ENCODE peak calls at places on chromosomes 1 and 21, in ten cellular contexts. D is heart right ventricle; K is GM13976; G is stimulated activated CD4-positive, alpha-beta T cell treated with anti-CD3 and anti-CD28 coated beads, Interleukin-4, amount 100 ng/mL, for 48 hours; Z is T-cell; O is T-helper 22 cell; S is dermis blood vessel endothelial cell; J is stimulated activated CD8-positive, alpha-beta memory T cell treated with anti-CD3 and anti-CD28 coated beads, Interleukin-15, amount 100 ng/mL, for 24 hours; F is CD8-positive, alpha-beta memory T cell; W is LHCN-M2. B is an unnamed sample.

GRCh38 chr1:153535664-153536585 is at the start of gene S100A6:
- DNase-seq in O (peak; percentile 80), F (peak; percentile 85), J (peak; percentile 60), K (peak; percentile 72), G (peak; percentile 63), Z (peak; percentile 87), W (peak; percentile 96), S (peak; percentile 79), D (peak; percentile 87), B (no peak)

GRCh38 chr21:42392731-42393442 is 3.0 kb downstream of the TMPRSS3 start:
- DNase-seq in K (no peak), Z (peak; percentile 47), D (no peak), G (no peak), W (no peak), J (no peak), F (no peak), O (no peak), S (peak; percentile 78), B (no peak)

GRCh38 chr1:175818929-175819328 is 75.5 kb upstream of the TNR start:
- DNase-seq in J (no peak), K (no peak), Z (no peak), D (no peak), G (no peak), S (no peak), O (no peak), F (no peak), W (no peak), B (no peak)

GRCh38 chr1:204894031-204894430 is 23.4 kb downstream of the NFASC start:
- DNase-seq in G (no peak), D (no peak), J (no peak), S (no peak), F (no peak), W (no peak), Z (no peak), O (no peak), K (no peak), B (no peak)

GRCh38 chr1:92134331-92134730 is 54.2 kb downstream of the BTBD8 start:
- DNase-seq in J (no peak), D (no peak), S (no peak), K (no peak), O (no peak), G (no peak), F (no peak), Z (no peak), W (no peak), B (no peak)

GRCh38 chr1:172914517-172915144 is 136.1 kb downstream of the TNFSF18 start:
- DNase-seq in K (no peak), G (no peak), W (peak; percentile 43), S (peak; percentile 85), Z (no peak), O (no peak), D (no peak), F (no peak), J (no peak), B (no peak)

GRCh38 chr21:31396399-31396798 is 52.3 kb upstream of the TIAM1 start:
- DNase-seq in S (no peak), F (no peak), D (no peak), O (no peak), Z (no peak), J (no peak), W (no peak), K (no peak), G (no peak), B (no peak)

GRCh38 chr1:244400974-244401373 is 50.7 kb downstream of the ADSS2 start:
- DNase-seq in Z (no peak), J (no peak), G (no peak), D (no peak), K (no peak), O (no peak), F (no peak), W (no peak), S (no peak), B (no peak)

GRCh38 chr1:33714421-33714820 is 149.5 kb upstream of the HMGB4 start:
- DNase-seq in O (no peak), J (no peak), D (no peak), K (no peak), G (no peak), F (no peak), Z (no peak), S (no peak), W (no peak), B (no peak)

GRCh38 chr1:234659538-234659937 is 49.6 kb upstream of the IRF2BP2 start:
- DNase-seq in J (no peak), D (no peak), F (no peak), K (no peak), O (no peak), W (peak; percentile 85), S (peak; percentile 79), G (no peak), Z (no peak), B (no peak)

GRCh38 chr1:5455651-5456050 is 536.6 kb downstream of the NPHP4 start:
- DNase-seq in J (no peak), W (no peak), D (no peak), Z (no peak), O (no peak), F (no peak), K (no peak), G (no peak), S (no peak), B (no peak)

GRCh38 chr21:37484535-37485474 is 118.2 kb downstream of the DYRK1A start:
- DNase-seq in W (no peak), D (no peak), F (no peak), Z (no peak), S (no peak), J (no peak), O (no peak), G (no peak), K (no peak), B (no peak)

GRCh38 chr1:77888071-77888428 is 374 bp upstream of the NEXN start:
- DNase-seq in S (peak; percentile 69), O (no peak), Z (no peak), G (no peak), J (no peak), F (no peak), K (peak; percentile 35), D (peak; percentile 67), W (peak; percentile 78), B (no peak)

GRCh38 chr1:15937706-15938168 is 38.2 kb downstream of the ZBTB17 start:
- DNase-seq in K (peak; percentile 23), J (no peak), S (peak; percentile 85), D (no peak), W (peak; percentile 61), G (no peak), O (no peak), Z (no peak), F (no peak), B (no peak)

GRCh38 chr1:214573386-214574358 is 22.3 kb upstream of the PTPN14 start:
- DNase-seq in D (no peak), S (peak; percentile 43), Z (no peak), G (no peak), K (no peak), O (no peak), J (no peak), W (no peak), F (no peak), B (no peak)

GRCh38 chr1:214928574-214928973 is 154.0 kb upstream of the KCNK2 start:
- DNase-seq in O (no peak), W (no peak), K (no peak), F (no peak), Z (no peak), D (no peak), S (no peak), G (no peak), J (no peak), B (no peak)

GRCh38 chr1:53804791-53805505 is 33.1 kb downstream of the NDC1 start:
- DNase-seq in F (no peak), K (no peak), S (no peak), J (no peak), O (no peak), W (peak; percentile 27), G (no peak), Z (no peak), D (no peak), B (no peak)

GRCh38 chr1:207822602-207823451 is 71.0 kb downstream of the CD46 start:
- DNase-seq in G (peak; percentile 43), W (peak; percentile 43), O (peak; percentile 45), Z (peak; percentile 87), J (no peak), K (peak; percentile 94), D (peak; percentile 94), F (peak; percentile 25), S (peak; percentile 75), B (no peak)

GRCh38 chr21:44766818-44767354 is 34.7 kb downstream of the UBE2G2 start:
- DNase-seq in W (no peak), O (no peak), F (no peak), G (no peak), J (no peak), S (no peak), D (no peak), K (peak; percentile 43), Z (no peak), B (no peak)

GRCh38 chr1:174836543-174836942 is 163.2 kb upstream of the CACYBP start:
- DNase-seq in O (no peak), S (no peak), F (no peak), Z (no peak), G (no peak), J (no peak), W (no peak), D (no peak), K (no peak), B (no peak)

B was measured in mesothelial cell of epicardium.